ENCODE peak calls at places on chromosomes 7 and 10, in nine cellular contexts. D is mammary epithelial cell, H is pancreas, K is GM10248, P is HCT116, Z is cardiac muscle cell, J is WTC11, L is bronchial epithelial cell, G is GM20000. E is an unnamed sample.

GRCh38 chr7:47570649-47571050 is 11.3 kb downstream of the TNS3 start:
- DNase-seq in D (no peak), H (no peak), K (no peak), P (no peak), Z (no peak), J (no peak), L (no peak), G (no peak), E (no peak)

GRCh38 chr10:99435986-99436633 is 5.7 kb upstream of the GOT1 start:
- DNase-seq in D (peak), H (no peak), K (no peak), P (peak), Z (peak), J (no peak), L (peak), G (peak), E (peak)

GRCh38 chr7:106819546-106819945 is 45.5 kb upstream of the PIK3CG start:
- DNase-seq in D (no peak), H (no peak), K (no peak), P (no peak), Z (no peak), J (no peak), L (no peak), G (no peak), E (no peak)

GRCh38 chr10:133400624-133401424 is 6.9 kb downstream of the MTG1 start:
- DNase-seq in D (no peak), H (no peak), K (peak), P (no peak), Z (no peak), J (no peak), L (no peak), G (peak), E (no peak)

GRCh38 chr10:24350111-24350921 is 141.4 kb downstream of the KIAA1217 start:
- DNase-seq in D (no peak), H (no peak), K (no peak), P (no peak), Z (no peak), J (no peak), L (no peak), G (no peak), E (no peak)

GRCh38 chr7:2165239-2165609 is 67.5 kb downstream of the MAD1L1 start:
- DNase-seq in D (no peak), H (no peak), K (no peak), P (no peak), Z (no peak), J (no peak), L (no peak), G (no peak), E (no peak)

GRCh38 chr10:13853854-13854253 is 267.1 kb downstream of the PRPF18 start:
- DNase-seq in D (no peak), H (no peak), K (no peak), P (no peak), Z (no peak), J (no peak), L (no peak), G (no peak), E (no peak)

GRCh38 chr10:89518876-89519842 is 16.2 kb downstream of the SLC16A12 start:
- DNase-seq in D (no peak), H (no peak), K (no peak), P (no peak), Z (no peak), J (no peak), L (no peak), G (no peak), E (no peak)

DNA sequence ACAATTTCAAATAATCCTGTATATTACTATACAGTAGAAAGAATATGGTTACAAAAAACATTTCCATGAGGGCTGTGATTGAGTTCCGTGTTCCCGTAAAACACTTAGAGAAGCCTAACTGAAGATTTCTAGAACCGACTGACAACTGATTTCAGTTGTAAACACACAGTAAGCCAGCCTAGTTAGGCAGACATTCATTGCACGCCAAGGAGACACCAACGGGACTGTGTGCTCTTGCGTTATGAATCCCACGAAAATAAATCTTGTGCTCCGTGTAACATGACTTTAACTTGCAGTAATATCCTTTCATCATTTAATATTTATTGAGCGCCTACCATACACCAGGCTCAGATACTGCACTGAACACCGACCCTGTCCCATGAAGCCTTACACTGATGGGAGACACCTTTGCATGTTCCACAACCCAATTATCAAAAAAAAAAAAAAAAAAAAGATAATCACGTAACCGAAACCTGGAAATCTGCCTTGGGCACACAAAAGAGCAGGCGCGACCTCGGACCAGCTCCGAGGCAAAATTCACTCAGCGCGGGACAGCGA is 420 bp upstream of the KLHL7 start:
- DNase-seq in D (no peak), H (no peak), K (peak), P (no peak), Z (no peak), J (no peak), L (no peak), G (no peak), E (no peak)
- TF ChIP-seq CTCF in D (no peak), H (no peak), K (no peak), P (no peak), Z (no peak), J (no peak), L (no peak), G (no peak), E (no peak)

GRCh38 chr7:101212014-101212413 is 5.4 kb downstream of the PLOD3 start:
- DNase-seq in D (no peak), H (no peak), K (no peak), P (no peak), Z (no peak), J (no peak), L (no peak), G (no peak), E (no peak)
- TF ChIP-seq CTCF in D (no peak), H (no peak), K (no peak), P (no peak), Z (no peak), J (no peak), L (no peak), G (no peak), E (no peak)

GRCh38 chr7:10855583-10855982 is 118.1 kb upstream of the PHF14 start:
- DNase-seq in D (no peak), H (no peak), K (no peak), P (no peak), Z (no peak), J (no peak), L (no peak), G (no peak), E (no peak)

GRCh38 chr7:10863476-10863875 is 110.2 kb upstream of the PHF14 start:
- DNase-seq in D (no peak), H (no peak), K (no peak), P (no peak), Z (no peak), J (no peak), L (no peak), G (no peak), E (no peak)

DNA sequence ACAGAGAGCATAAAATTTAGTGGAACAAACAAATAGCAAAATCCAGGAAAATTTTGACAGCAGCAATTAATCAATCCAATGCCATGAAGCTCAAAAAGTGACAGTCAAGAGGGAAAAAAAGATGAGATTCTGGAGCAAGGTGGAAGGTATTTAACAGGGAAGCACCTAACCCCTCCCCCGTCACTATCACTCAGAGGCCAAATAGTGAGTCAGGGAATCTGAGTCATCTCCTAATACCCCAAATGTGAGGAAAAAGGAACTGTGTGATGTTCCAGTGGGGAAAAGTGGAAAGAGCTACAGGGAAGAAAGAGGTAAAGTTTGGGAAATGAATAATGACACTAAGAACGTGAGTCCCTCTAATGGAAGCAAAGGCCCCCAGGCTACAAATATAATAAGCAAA is 113.2 kb upstream of the PHF14 start:
- DNase-seq in D (peak), H (no peak), K (no peak), P (no peak), Z (no peak), J (no peak), L (peak), G (no peak), E (no peak)
- TF ChIP-seq CTCF in D (no peak), H (no peak), K (no peak), P (no peak), Z (no peak), J (no peak), L (no peak), G (no peak), E (no peak)

DNA sequence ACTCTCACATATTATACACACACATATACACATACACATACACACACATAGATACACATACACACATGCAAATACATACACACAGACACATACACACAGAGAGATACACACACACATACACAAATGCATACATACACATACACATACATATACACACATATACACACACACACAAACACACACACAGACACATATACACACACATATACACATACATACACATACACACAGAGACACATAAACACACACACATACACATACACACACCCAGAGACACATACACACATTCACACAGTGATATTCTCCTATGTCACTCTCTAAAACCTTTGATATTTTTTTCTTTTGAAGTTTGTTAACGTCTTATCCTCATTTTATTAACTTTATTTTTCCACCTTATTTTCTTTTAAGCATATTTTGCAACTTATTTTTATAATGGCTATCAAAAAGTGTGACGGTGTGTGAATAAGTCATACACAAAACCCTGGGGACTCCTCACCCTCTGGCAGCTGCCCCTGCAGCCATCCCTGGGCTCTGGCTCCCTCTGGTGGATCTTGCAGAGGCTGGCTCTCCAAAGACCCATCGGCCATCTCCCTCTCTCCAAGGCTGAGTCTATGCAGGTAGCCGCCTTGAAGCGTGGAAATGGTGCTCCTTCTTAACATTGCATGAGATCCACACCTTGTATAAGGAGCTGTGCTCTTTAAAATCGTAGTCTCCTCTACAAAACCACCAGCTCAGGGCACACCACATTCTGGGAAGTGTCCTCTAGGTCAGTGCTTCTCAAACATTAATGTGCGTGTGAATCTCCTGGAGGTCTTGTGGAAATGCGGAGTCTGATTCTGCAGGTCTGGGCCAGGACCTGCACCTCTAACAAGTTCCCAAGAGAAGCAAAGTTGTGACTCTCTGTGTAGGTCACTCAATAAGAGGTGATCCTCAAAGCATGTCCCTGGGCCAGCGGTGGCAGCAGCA is 4.1 kb upstream of the C10orf120 start:
- DNase-seq in D (peak), H (peak), K (peak), P (peak), Z (peak), J (peak), L (peak), G (peak), E (no peak)
- TF ChIP-seq CTCF in D (peak), H (peak), K (peak), P (peak), Z (peak), J (peak), L (peak), G (peak), E (peak)